ENCODE peak calls at places on chromosomes 6 and 20, in five cellular contexts. One of them, this sample, is unnamed.

GRCh38 chr20:7926767-7927166 is 13.5 kb downstream of the HAO1 start:
- DNase-seq in IMR-90: peak; percentile 53
- DNase-seq in H9: no peak
- DNase-seq in mesendoderm: peak; percentile 18
- DNase-seq in H1: no peak
- DNase-seq in this sample: no peak

GRCh38 chr6:81814365-81815109 is 62.1 kb upstream of the TENT5A start:
- DNase-seq in IMR-90: peak; percentile 9
- DNase-seq in H9: no peak
- DNase-seq in mesendoderm: no peak
- DNase-seq in H1: no peak
- DNase-seq in this sample: no peak

GRCh38 chr6:42564496-42564890 is 664 bp downstream of the UBR2 start:
- DNase-seq in IMR-90: no peak
- DNase-seq in H9: no peak
- DNase-seq in mesendoderm: no peak
- DNase-seq in H1: no peak
- DNase-seq in this sample: no peak

GRCh38 chr6:81806793-81807565 is 54.5 kb upstream of the TENT5A start:
- DNase-seq in IMR-90: no peak
- DNase-seq in H9: no peak
- DNase-seq in mesendoderm: no peak
- DNase-seq in H1: no peak
- DNase-seq in this sample: peak; percentile 43

GRCh38 chr6:30007132-30007764 is 53.8 kb upstream of the POLR1H start:
- DNase-seq in IMR-90: no peak
- DNase-seq in H9: peak; percentile 85
- DNase-seq in mesendoderm: peak; percentile 29
- DNase-seq in H1: no peak
- DNase-seq in this sample: peak; percentile 47

GRCh38 chr20:33337531-33338165 is 54.6 kb downstream of the BPIFB1 start:
- DNase-seq in IMR-90: no peak
- DNase-seq in H9: no peak
- DNase-seq in mesendoderm: no peak
- DNase-seq in H1: no peak
- DNase-seq in this sample: no peak

GRCh38 chr6:132673376-132674094 is 14.6 kb upstream of the TAAR1 start:
- DNase-seq in IMR-90: no peak
- DNase-seq in H9: no peak
- DNase-seq in mesendoderm: no peak
- DNase-seq in H1: no peak
- DNase-seq in this sample: no peak

GRCh38 chr6:41464481-41464880 is 81.7 kb upstream of the FOXP4 start:
- DNase-seq in IMR-90: peak; percentile 58
- DNase-seq in H9: no peak
- DNase-seq in mesendoderm: no peak
- DNase-seq in H1: no peak
- DNase-seq in this sample: no peak

GRCh38 chr6:92479821-92480220 is 939.5 kb downstream of the EPHA7 start:
- DNase-seq in IMR-90: peak; percentile 0
- DNase-seq in H9: no peak
- DNase-seq in mesendoderm: no peak
- DNase-seq in H1: no peak
- DNase-seq in this sample: no peak

GRCh38 chr20:50575869-50576720 is 65.9 kb downstream of the PTPN1 start:
- DNase-seq in IMR-90: peak; percentile 51
- DNase-seq in H9: peak; percentile 76
- DNase-seq in mesendoderm: peak; percentile 64
- DNase-seq in H1: no peak
- DNase-seq in this sample: peak; percentile 56

GRCh38 chr20:51628533-51629398 is 86.2 kb upstream of the NFATC2 start:
- DNase-seq in IMR-90: peak; percentile 86
- DNase-seq in H9: no peak
- DNase-seq in mesendoderm: no peak
- DNase-seq in H1: no peak
- DNase-seq in this sample: no peak

GRCh38 chr6:110233769-110234374 is 53.6 kb downstream of the CDC40 start:
- DNase-seq in IMR-90: peak; percentile 35
- DNase-seq in H9: no peak
- DNase-seq in mesendoderm: no peak
- DNase-seq in H1: no peak
- DNase-seq in this sample: no peak

GRCh38 chr20:22752324-22752723 is 168.0 kb upstream of the FOXA2 start:
- DNase-seq in IMR-90: no peak
- DNase-seq in H9: no peak
- DNase-seq in mesendoderm: no peak
- DNase-seq in H1: no peak
- DNase-seq in this sample: no peak

GRCh38 chr6:36730424-36731380 is 33.1 kb downstream of the RAB44 start:
- DNase-seq in IMR-90: no peak
- DNase-seq in H9: no peak
- DNase-seq in mesendoderm: no peak
- DNase-seq in H1: no peak
- DNase-seq in this sample: no peak

GRCh38 chr6:134577998-134578397 is 260.1 kb upstream of the SGK1 start:
- DNase-seq in IMR-90: peak; percentile 59
- DNase-seq in H9: no peak
- DNase-seq in mesendoderm: peak; percentile 57
- DNase-seq in H1: no peak
- DNase-seq in this sample: no peak

GRCh38 chr6:56842602-56843475 is 112.1 kb upstream of the BEND6 start:
- DNase-seq in IMR-90: peak; percentile 60
- DNase-seq in H9: peak; percentile 57
- DNase-seq in mesendoderm: peak; percentile 78
- DNase-seq in H1: no peak
- DNase-seq in this sample: peak; percentile 8

GRCh38 chr6:138560130-138560850 is 61.0 kb upstream of the NHSL1 start:
- DNase-seq in IMR-90: no peak
- DNase-seq in H9: no peak
- DNase-seq in mesendoderm: peak; percentile 78
- DNase-seq in H1: no peak
- DNase-seq in this sample: peak; percentile 72

GRCh38 chr6:8642131-8642530 is 206.8 kb upstream of the SLC35B3 start:
- DNase-seq in IMR-90: no peak
- DNase-seq in H9: no peak
- DNase-seq in mesendoderm: no peak
- DNase-seq in H1: no peak
- DNase-seq in this sample: no peak

GRCh38 chr20:62805365-62805710 is 703 bp downstream of the OGFR start:
- DNase-seq in IMR-90: no peak
- DNase-seq in H9: no peak
- DNase-seq in mesendoderm: no peak
- DNase-seq in H1: no peak
- DNase-seq in this sample: no peak

GRCh38 chr20:37415118-37416085 is 69.5 kb downstream of the SRC start:
- DNase-seq in IMR-90: no peak
- DNase-seq in H9: no peak
- DNase-seq in mesendoderm: no peak
- DNase-seq in H1: no peak
- DNase-seq in this sample: no peak

GRCh38 chr6:40036186-40036585 is 101.9 kb upstream of the MOCS1 start:
- DNase-seq in IMR-90: no peak
- DNase-seq in H9: no peak
- DNase-seq in mesendoderm: peak; percentile 11
- DNase-seq in H1: no peak
- DNase-seq in this sample: no peak

GRCh38 chr6:75449625-75450206 is 43.9 kb downstream of the FILIP1 start:
- DNase-seq in IMR-90: peak; percentile 79
- DNase-seq in H9: no peak
- DNase-seq in mesendoderm: no peak
- DNase-seq in H1: no peak
- DNase-seq in this sample: peak; percentile 79

GRCh38 chr6:85772641-85773040 is 130.0 kb upstream of the SYNCRIP start:
- DNase-seq in IMR-90: no peak
- DNase-seq in H9: no peak
- DNase-seq in mesendoderm: no peak
- DNase-seq in H1: no peak
- DNase-seq in this sample: no peak

GRCh38 chr20:48619126-48620101 is 208.4 kb downstream of the PREX1 start:
- DNase-seq in IMR-90: no peak
- DNase-seq in H9: no peak
- DNase-seq in mesendoderm: no peak
- DNase-seq in H1: no peak
- DNase-seq in this sample: no peak
- H3K4ac ChIP-seq in IMR-90: no peak overlapping the region
- H3K4ac ChIP-seq in H9: no peak overlapping the region
- H3K4ac ChIP-seq in mesendoderm: no peak overlapping the region
- H3K4ac ChIP-seq in H1: no peak overlapping the region
- H3K4ac ChIP-seq in this sample: no peak overlapping the region

GRCh38 chr6:18513253-18513798 is 126.2 kb downstream of the RNF144B start:
- DNase-seq in IMR-90: no peak
- DNase-seq in H9: no peak
- DNase-seq in mesendoderm: no peak
- DNase-seq in H1: no peak
- DNase-seq in this sample: no peak
- H3K4ac ChIP-seq in IMR-90: no peak overlapping the region
- H3K4ac ChIP-seq in H9: no peak overlapping the region
- H3K4ac ChIP-seq in mesendoderm: no peak overlapping the region
- H3K4ac ChIP-seq in H1: no peak overlapping the region
- H3K4ac ChIP-seq in this sample: no peak overlapping the region

DNA sequence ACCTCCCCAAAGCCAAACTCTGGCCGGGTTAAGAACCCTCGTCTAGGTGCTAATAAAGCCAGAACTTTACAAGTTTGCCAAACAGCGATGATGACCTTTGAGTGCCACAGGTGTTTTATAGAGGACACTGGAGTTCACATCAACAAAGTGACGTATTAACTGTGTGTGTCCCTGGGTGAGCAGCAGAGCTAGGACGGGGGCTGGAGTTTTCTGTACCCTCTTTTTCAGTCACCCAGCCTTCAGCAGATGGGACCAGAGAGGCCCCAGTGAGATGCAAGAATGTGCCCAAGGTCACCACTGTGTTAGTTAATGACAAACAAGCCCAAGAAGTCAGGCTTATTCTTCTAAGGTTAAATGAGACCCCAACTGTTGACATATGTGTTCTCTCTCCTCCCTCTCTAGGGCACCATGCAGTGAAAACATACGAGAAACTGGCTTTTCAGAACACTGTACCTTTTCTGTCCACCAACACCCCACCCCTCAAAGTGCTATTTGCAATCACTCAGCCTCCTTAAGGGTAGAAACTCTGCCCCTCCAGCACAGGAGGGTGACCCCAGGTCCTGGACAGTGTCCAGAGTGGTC is 5.3 kb downstream of the SDC4 start:
- DNase-seq in IMR-90: no peak
- DNase-seq in H9: no peak
- DNase-seq in mesendoderm: no peak
- DNase-seq in H1: no peak
- DNase-seq in this sample: no peak
- H3K4ac ChIP-seq in IMR-90: peak overlapping the region; percentile 99
- H3K4ac ChIP-seq in H9: no peak overlapping the region
- H3K4ac ChIP-seq in mesendoderm: peak overlapping the region; percentile 63
- H3K4ac ChIP-seq in H1: peak overlapping the region; percentile 61
- H3K4ac ChIP-seq in this sample: peak overlapping the region; percentile 17

GRCh38 chr6:15487262-15487661 is 175.6 kb downstream of the DTNBP1 start:
- DNase-seq in IMR-90: no peak
- DNase-seq in H9: peak; percentile 22
- DNase-seq in mesendoderm: no peak
- DNase-seq in H1: no peak
- DNase-seq in this sample: no peak
- H3K4ac ChIP-seq in IMR-90: no peak overlapping the region
- H3K4ac ChIP-seq in H9: no peak overlapping the region
- H3K4ac ChIP-seq in mesendoderm: no peak overlapping the region
- H3K4ac ChIP-seq in H1: no peak overlapping the region
- H3K4ac ChIP-seq in this sample: no peak overlapping the region

DNA sequence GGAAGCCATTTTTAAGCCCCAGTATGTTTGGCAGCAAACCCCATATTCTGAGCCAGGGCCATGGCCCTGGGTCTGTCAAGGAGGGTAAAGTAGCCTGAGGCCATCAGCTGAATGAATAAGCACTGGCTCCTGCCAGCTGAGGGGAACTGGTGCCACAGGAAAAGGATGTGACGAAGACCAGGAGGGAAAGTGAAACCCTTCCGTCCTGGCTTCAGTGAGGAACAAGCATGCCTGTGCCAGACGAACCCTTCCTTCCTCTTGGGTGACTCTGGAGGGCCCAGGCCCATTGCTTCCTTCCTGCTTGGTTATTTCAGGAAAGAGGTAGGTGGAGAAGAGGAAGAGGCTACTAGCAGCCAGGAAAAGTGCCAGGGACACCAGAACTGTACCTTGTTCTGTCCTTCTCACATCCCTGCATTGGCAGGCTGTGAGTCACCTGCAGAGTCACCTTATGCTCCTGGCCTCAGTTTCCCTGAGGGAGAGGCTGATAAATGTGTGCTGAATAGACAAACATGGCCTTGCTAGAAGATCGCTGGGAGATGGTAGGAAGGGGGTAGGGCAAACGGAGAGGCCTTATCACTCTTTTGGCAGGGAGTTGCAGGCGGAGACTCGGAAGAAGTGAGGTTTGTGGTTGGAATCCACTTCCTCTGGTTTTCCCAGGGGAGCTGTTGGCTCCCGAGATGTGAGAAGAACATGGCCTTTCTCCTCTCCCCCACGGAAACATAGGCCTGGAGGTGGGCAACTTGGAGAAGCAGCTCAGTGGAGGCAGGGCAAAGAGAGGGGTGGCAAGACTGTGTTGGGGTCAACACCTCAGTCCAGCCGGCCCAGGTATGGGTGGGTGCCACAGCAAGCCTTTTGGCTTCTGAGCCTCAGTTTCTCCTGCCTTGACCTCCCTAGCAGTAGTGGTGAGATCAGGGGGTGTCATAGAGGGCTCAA is 37.4 kb downstream of the COX4I2 start:
- DNase-seq in IMR-90: peak; percentile 64
- DNase-seq in H9: no peak
- DNase-seq in mesendoderm: peak; percentile 39
- DNase-seq in H1: no peak
- DNase-seq in this sample: peak; percentile 32
- H3K4ac ChIP-seq in IMR-90: peak overlapping the region; percentile 88
- H3K4ac ChIP-seq in H9: no peak overlapping the region
- H3K4ac ChIP-seq in mesendoderm: peak overlapping the region; percentile 24
- H3K4ac ChIP-seq in H1: no peak overlapping the region
- H3K4ac ChIP-seq in this sample: peak overlapping the region; percentile 9

GRCh38 chr6:106163446-106163965 is 77.4 kb downstream of the PRDM1 start:
- DNase-seq in IMR-90: peak; percentile 76
- DNase-seq in H9: peak; percentile 52
- DNase-seq in mesendoderm: peak; percentile 57
- DNase-seq in H1: no peak
- DNase-seq in this sample: no peak
- H3K4ac ChIP-seq in IMR-90: peak overlapping the region; percentile 77
- H3K4ac ChIP-seq in H9: no peak overlapping the region
- H3K4ac ChIP-seq in mesendoderm: no peak overlapping the region
- H3K4ac ChIP-seq in H1: no peak overlapping the region
- H3K4ac ChIP-seq in this sample: no peak overlapping the region